ENCODE peak calls at places on chromosomes 1 and 21, in nine cellular contexts. X is HepG2, W is body of pancreas, P is ovary, R is prostate gland, L is endothelial cell of umbilical vein, Y is transverse colon, F is esophagus squamous epithelium, I is IMR-90. D is an unnamed sample.

GRCh38 chr1:91731815-91732214 is 154.1 kb downstream of the TGFBR3 start:
- DNase-seq in P (no peak), I (peak; percentile 49), R (no peak), F (no peak), X (no peak), Y (no peak), L (peak; percentile 81), W (no peak), D (no peak)

GRCh38 chr1:75233302-75233929 is 99.2 kb downstream of the LHX8 start:
- DNase-seq in X (peak; percentile 38), L (peak; percentile 66), Y (no peak), F (no peak), R (no peak), W (no peak), P (no peak), I (peak; percentile 2), D (no peak)

GRCh38 chr1:149843302-149844041 is 55.9 kb upstream of the BOLA1 start:
- DNase-seq in L (peak; percentile 46), F (no peak), R (peak; percentile 4), X (peak; percentile 23), P (no peak), Y (no peak), I (no peak), W (peak; percentile 3), D (no peak)

GRCh38 chr21:39313042-39313456 is 383 bp downstream of the BRWD1 start:
- DNase-seq in F (no peak), L (no peak), I (no peak), Y (peak; percentile 44), P (peak; percentile 47), X (no peak), R (no peak), W (no peak), D (no peak)

GRCh38 chr1:9593492-9594465 is 5.1 kb downstream of the TMEM201 start:
- DNase-seq in X (peak; percentile 91), I (peak; percentile 69), F (no peak), R (peak; percentile 38), W (peak; percentile 68), P (no peak), Y (peak; percentile 55), L (peak; percentile 83), D (peak; percentile 60)

GRCh38 chr1:178542554-178543290 is 29.8 kb downstream of the TEX35 start:
- DNase-seq in R (peak; percentile 80), P (peak; percentile 81), L (peak; percentile 89), X (peak; percentile 67), W (peak; percentile 91), Y (peak; percentile 94), F (peak; percentile 39), I (peak; percentile 89), D (peak; percentile 96)

GRCh38 chr1:84975035-84975434 is 21.9 kb downstream of the MCOLN2 start:
- DNase-seq in X (no peak), F (no peak), P (no peak), L (no peak), Y (no peak), W (no peak), I (no peak), R (no peak), D (no peak)

GRCh38 chr21:29190920-29191319 is 60.5 kb downstream of the MAP3K7CL start:
- DNase-seq in L (no peak), P (no peak), R (no peak), F (no peak), X (peak; percentile 29), I (peak; percentile 58), W (no peak), Y (no peak), D (no peak)

GRCh38 chr1:232308616-232309015 is 321.3 kb downstream of the SIPA1L2 start:
- DNase-seq in P (no peak), W (no peak), L (peak; percentile 61), Y (no peak), X (no peak), F (no peak), I (no peak), R (no peak), D (no peak)

GRCh38 chr21:38297871-38298270 is 41.1 kb downstream of the KCNJ15 start:
- DNase-seq in P (no peak), R (no peak), W (no peak), X (no peak), Y (no peak), I (no peak), F (no peak), L (no peak), D (no peak)

GRCh38 chr21:38297193-38297592 is 40.4 kb downstream of the KCNJ15 start:
- DNase-seq in Y (no peak), I (peak; percentile 78), R (peak; percentile 64), X (no peak), P (no peak), L (peak; percentile 42), W (no peak), F (no peak), D (no peak)

GRCh38 chr21:38300180-38300579 is 43.4 kb downstream of the KCNJ15 start:
- DNase-seq in Y (no peak), L (no peak), R (no peak), I (no peak), P (no peak), W (no peak), F (no peak), X (no peak), D (no peak)

GRCh38 chr21:38299651-38300050 is 42.9 kb downstream of the KCNJ15 start:
- DNase-seq in L (no peak), F (no peak), Y (no peak), I (no peak), R (no peak), X (no peak), P (no peak), W (no peak), D (no peak)

GRCh38 chr21:38298833-38299232 is 42.0 kb downstream of the KCNJ15 start:
- DNase-seq in R (no peak), Y (no peak), I (no peak), W (no peak), F (no peak), P (no peak), L (no peak), X (no peak), D (no peak)
- H3K4me1 ChIP-seq in R (no peaks in the 10 kb centered on the region), Y (no peaks in the 10 kb centered on the region), I (peaks cover 15% of the 10 kb centered on the region), W (peaks cover 3% of the 10 kb centered on the region), F (peaks cover 55% of the 10 kb centered on the region), P (no peaks in the 10 kb centered on the region), L (peaks cover 41% of the 10 kb centered on the region), X (peaks cover 13% of the 10 kb centered on the region), D (no peaks in the 10 kb centered on the region)

DNA sequence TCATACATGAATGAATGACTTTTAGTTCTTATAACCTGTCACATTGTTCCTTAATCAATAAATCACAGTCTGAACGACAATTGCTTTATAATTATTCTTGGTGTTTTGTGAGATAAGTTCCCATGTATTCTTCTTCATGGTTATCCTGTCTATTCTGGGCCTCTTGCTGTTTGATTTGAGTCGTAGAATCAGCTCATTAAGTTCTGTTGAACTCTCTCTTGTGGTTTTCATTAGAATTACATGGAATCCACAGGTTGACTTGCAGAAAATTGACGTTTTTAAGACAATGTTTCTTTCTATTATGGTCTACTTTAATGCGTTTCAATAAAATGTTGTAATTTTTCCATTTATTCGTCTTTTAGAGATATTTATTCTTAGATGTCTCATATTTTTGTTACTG is 4.0 kb upstream of the LCE1A start:
- DNase-seq in P (no peak), F (no peak), Y (no peak), X (no peak), L (no peak), I (no peak), W (no peak), R (no peak), D (no peak)
- TF ChIP-seq CTCF in P (no peak), F (no peak), Y (no peak), X (no peak), L (no peak), I (no peak), W (no peak), R (no peak), D (no peak)

GRCh38 chr21:30674312-30674711 is 31.6 kb downstream of the KRTAP20-3 start:
- DNase-seq in X (no peak), I (no peak), P (no peak), F (no peak), W (no peak), R (no peak), L (no peak), Y (no peak), D (no peak)

GRCh38 chr21:30680586-30680985 is 37.9 kb downstream of the KRTAP20-3 start:
- DNase-seq in L (no peak), R (no peak), P (no peak), X (no peak), W (no peak), Y (no peak), F (no peak), I (no peak), D (no peak)

DNA sequence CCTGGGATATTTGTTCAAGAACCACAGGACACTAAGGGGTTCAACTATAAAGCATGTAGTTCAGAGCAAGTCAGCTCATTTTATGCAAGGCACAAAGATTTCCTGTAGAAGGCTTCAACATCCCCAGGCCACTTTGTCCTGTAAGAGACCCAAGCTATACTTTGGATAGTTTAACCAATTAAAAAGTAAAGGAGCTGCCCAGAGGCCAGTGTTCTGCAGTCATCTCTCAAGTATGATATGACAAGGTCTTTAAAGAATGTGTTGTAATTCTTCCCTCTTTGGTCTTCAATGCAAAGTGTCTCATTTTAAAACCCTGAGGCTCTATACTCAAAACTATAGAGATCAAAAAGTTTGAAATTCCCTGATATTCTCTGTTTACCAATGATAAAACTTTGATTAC is 34.1 kb downstream of the KRTAP20-3 start:
- DNase-seq in Y (no peak), W (no peak), I (no peak), L (no peak), X (no peak), P (no peak), R (no peak), F (no peak), D (no peak)
- TF ChIP-seq POLR2A in Y (no peak), W (no peak), I (no peak), L (no peak), X (no peak), P (no peak), R (no peak), F (no peak), D (no peak)

GRCh38 chr1:180948357-180948756 is 35.7 kb downstream of the KIAA1614 start:
- DNase-seq in I (peak; percentile 51), R (no peak), F (no peak), W (no peak), P (peak; percentile 52), L (no peak), Y (peak; percentile 26), X (no peak), D (no peak)

GRCh38 chr1:180948846-180949615 is 36.3 kb downstream of the KIAA1614 start:
- DNase-seq in R (no peak), I (no peak), L (no peak), F (no peak), W (no peak), P (no peak), Y (no peak), X (no peak), D (no peak)

GRCh38 chr1:180949616-180950000 is 36.9 kb downstream of the KIAA1614 start:
- DNase-seq in I (no peak), P (no peak), Y (no peak), L (no peak), W (no peak), F (no peak), R (no peak), X (no peak), D (no peak)

GRCh38 chr1:180946537-180947507 is 34.1 kb downstream of the KIAA1614 start:
- DNase-seq in I (no peak), P (no peak), L (no peak), W (no peak), X (no peak), Y (no peak), F (no peak), R (no peak), D (no peak)

DNA sequence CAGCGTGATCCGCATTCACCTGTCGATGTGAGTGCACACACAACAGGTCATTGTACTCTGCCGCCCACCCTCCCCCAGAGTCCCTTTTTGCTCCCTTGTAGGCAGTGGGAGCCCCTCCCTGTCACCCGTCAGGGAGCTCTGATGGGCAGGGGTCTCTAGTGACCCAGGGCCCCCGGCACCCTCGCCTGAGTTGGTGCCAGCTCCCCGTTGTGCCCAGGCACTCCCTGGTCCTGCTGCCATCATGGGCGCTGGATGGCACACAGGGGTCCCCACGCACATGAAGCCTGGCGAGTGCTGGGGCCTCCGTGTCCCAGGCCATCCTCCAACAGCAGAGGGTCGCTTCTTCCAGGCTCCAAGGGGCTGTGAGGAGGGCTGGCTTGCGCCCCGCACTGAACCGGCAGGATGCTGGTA is 35.2 kb downstream of the KIAA1614 start:
- DNase-seq in Y (no peak), R (no peak), I (no peak), W (no peak), L (no peak), X (no peak), F (no peak), P (no peak), D (no peak)
- H3K4me1 ChIP-seq in Y (no peaks in the 10 kb centered on the region), R (no peaks in the 10 kb centered on the region), I (peaks cover 8% of the 10 kb centered on the region), W (peaks cover 4% of the 10 kb centered on the region), L (no peaks in the 10 kb centered on the region), X (peaks cover 5% of the 10 kb centered on the region), F (peaks cover 26% of the 10 kb centered on the region), P (peaks cover 3% of the 10 kb centered on the region), D (no peaks in the 10 kb centered on the region)

D was measured in Peyer's patch.